ENCODE peak calls at places on chromosomes 12 and 14, in ten cellular contexts. T, D, B, I, H, O, S, L, C and A are unnamed samples.

GRCh38 chr12:27560126-27560525 is 36.1 kb downstream of the PPFIBP1 start:
- DNase-seq in T (no peak), D (no peak), B (no peak), I (no peak), H (no peak), O (no peak), S (no peak), L (no peak), C (no peak), A (no peak)

GRCh38 chr12:124538194-124539082 is 29.0 kb downstream of the NCOR2 start:
- DNase-seq in T (no peak), D (no peak), B (no peak), I (peak), H (no peak), O (no peak), S (no peak), L (no peak), C (no peak), A (no peak)

GRCh38 chr14:69532561-69533335 is 41.9 kb downstream of the CCDC177 start:
- DNase-seq in T (peak), D (no peak), B (no peak), I (no peak), H (no peak), O (no peak), S (no peak), L (no peak), C (no peak), A (no peak)

GRCh38 chr12:162467-163307 is 51.3 kb downstream of the SLC6A12 start:
- DNase-seq in T (no peak), D (no peak), B (no peak), I (peak), H (peak), O (no peak), S (no peak), L (no peak), C (no peak), A (no peak)

GRCh38 chr14:22613736-22614239 is 15.7 kb downstream of the ABHD4 start:
- DNase-seq in T (no peak), D (no peak), B (no peak), I (no peak), H (no peak), O (no peak), S (no peak), L (no peak), C (no peak), A (no peak)

GRCh38 chr12:50387972-50388478 is 8.4 kb downstream of the FAM186A start:
- DNase-seq in T (no peak), D (no peak), B (no peak), I (no peak), H (no peak), O (no peak), S (no peak), L (no peak), C (peak), A (no peak)

GRCh38 chr14:81164167-81164774 is 56.5 kb downstream of the GTF2A1 start:
- DNase-seq in T (peak), D (peak), B (peak), I (peak), H (peak), O (peak), S (no peak), L (peak), C (peak), A (peak)

GRCh38 chr14:50038398-50039119 is 77.8 kb downstream of the VCPKMT start:
- DNase-seq in T (peak), D (peak), B (peak), I (no peak), H (no peak), O (no peak), S (no peak), L (peak), C (no peak), A (peak)

GRCh38 chr12:131923260-131923659 is 5.8 kb upstream of the PUS1 start:
- DNase-seq in T (no peak), D (no peak), B (no peak), I (no peak), H (no peak), O (no peak), S (no peak), L (no peak), C (no peak), A (peak)

GRCh38 chr14:44634692-44635091 is 127.6 kb upstream of the FSCB start:
- DNase-seq in T (no peak), D (no peak), B (no peak), I (no peak), H (no peak), O (no peak), S (no peak), L (no peak), C (no peak), A (no peak)

GRCh38 chr12:54522213-54522612 is 24.7 kb downstream of the NCKAP1L start:
- DNase-seq in T (no peak), D (no peak), B (no peak), I (no peak), H (no peak), O (no peak), S (no peak), L (peak), C (no peak), A (no peak)

GRCh38 chr14:23881292-23881691 is 72.3 kb upstream of the DHRS4 start:
- DNase-seq in T (no peak), D (no peak), B (no peak), I (no peak), H (no peak), O (no peak), S (no peak), L (no peak), C (no peak), A (no peak)

GRCh38 chr12:124543052-124543590 is 24.3 kb downstream of the NCOR2 start:
- DNase-seq in T (no peak), D (no peak), B (peak), I (peak), H (peak), O (no peak), S (no peak), L (peak), C (no peak), A (no peak)

GRCh38 chr12:110175201-110175600 is 51.0 kb downstream of the IFT81 start:
- DNase-seq in T (no peak), D (no peak), B (no peak), I (no peak), H (no peak), O (no peak), S (no peak), L (no peak), C (no peak), A (no peak)

GRCh38 chr14:91164676-91165075 is 50.8 kb downstream of the DGLUCY start:
- DNase-seq in T (no peak), D (no peak), B (no peak), I (no peak), H (no peak), O (peak), S (no peak), L (no peak), C (no peak), A (no peak)

GRCh38 chr12:70484464-70484863 is 118.4 kb downstream of the KCNMB4 start:
- DNase-seq in T (no peak), D (no peak), B (no peak), I (no peak), H (no peak), O (no peak), S (no peak), L (no peak), C (no peak), A (no peak)

GRCh38 chr12:49813131-49813530 is 15.1 kb downstream of the NCKAP5L start:
- DNase-seq in T (no peak), D (no peak), B (no peak), I (no peak), H (no peak), O (no peak), S (no peak), L (no peak), C (no peak), A (no peak)

GRCh38 chr14:30291216-30291615 is 267.7 kb upstream of the G2E3 start:
- DNase-seq in T (no peak), D (peak), B (no peak), I (no peak), H (no peak), O (no peak), S (no peak), L (peak), C (no peak), A (no peak)

GRCh38 chr12:33245459-33245858 is 194.2 kb downstream of the SYT10 start:
- DNase-seq in T (no peak), D (no peak), B (no peak), I (no peak), H (no peak), O (no peak), S (no peak), L (no peak), C (no peak), A (no peak)

GRCh38 chr12:107328442-107329133 is 235.2 kb upstream of the CRY1 start:
- DNase-seq in T (no peak), D (no peak), B (peak), I (no peak), H (no peak), O (no peak), S (no peak), L (peak), C (peak), A (no peak)

GRCh38 chr12:12224240-12224940 is 42.5 kb downstream of the LRP6 start:
- DNase-seq in T (peak), D (peak), B (no peak), I (no peak), H (no peak), O (no peak), S (no peak), L (peak), C (no peak), A (no peak)

GRCh38 chr12:5083955-5084849 is 40.5 kb downstream of the KCNA5 start:
- DNase-seq in T (peak), D (peak), B (peak), I (peak), H (peak), O (peak), S (no peak), L (peak), C (no peak), A (peak)

GRCh38 chr14:102500190-102500661 is 9.3 kb downstream of the ANKRD9 start:
- DNase-seq in T (peak), D (peak), B (no peak), I (no peak), H (no peak), O (no peak), S (no peak), L (peak), C (no peak), A (no peak)

GRCh38 chr12:118853634-118854033 is 127.7 kb upstream of the SRRM4 start:
- DNase-seq in T (peak), D (no peak), B (no peak), I (no peak), H (no peak), O (no peak), S (no peak), L (no peak), C (peak), A (no peak)

GRCh38 chr14:91143862-91144261 is 30.0 kb downstream of the DGLUCY start:
- DNase-seq in T (no peak), D (no peak), B (no peak), I (no peak), H (no peak), O (peak), S (no peak), L (no peak), C (no peak), A (no peak)

GRCh38 chr14:73746540-73747385 is 32.6 kb upstream of the PNMA1 start:
- DNase-seq in T (no peak), D (no peak), B (no peak), I (peak), H (no peak), O (no peak), S (no peak), L (no peak), C (peak), A (no peak)

GRCh38 chr14:61581340-61581739 is 114.0 kb upstream of the HIF1A start:
- DNase-seq in T (no peak), D (no peak), B (no peak), I (no peak), H (no peak), O (no peak), S (no peak), L (no peak), C (no peak), A (no peak)

GRCh38 chr12:107011519-107011918 is 24.6 kb upstream of the MTERF2 start:
- DNase-seq in T (no peak), D (no peak), B (no peak), I (no peak), H (no peak), O (no peak), S (no peak), L (no peak), C (no peak), A (no peak)

GRCh38 chr12:63928305-63928704 is 83.8 kb downstream of the SRGAP1 start:
- DNase-seq in T (no peak), D (no peak), B (no peak), I (no peak), H (no peak), O (no peak), S (no peak), L (no peak), C (no peak), A (no peak)
- TF ChIP-seq CTCF in T (no peak), D (no peak), B (no peak), I (no peak), H (no peak), O (no peak), S (no peak), L (no peak), C (no peak), A (no peak)

GRCh38 chr14:75738192-75738591 is 77.1 kb downstream of the TTLL5 start:
- DNase-seq in T (no peak), D (no peak), B (no peak), I (no peak), H (no peak), O (no peak), S (no peak), L (peak), C (no peak), A (no peak)

GRCh38 chr14:75734848-75735247 is 73.8 kb downstream of the TTLL5 start:
- DNase-seq in T (no peak), D (no peak), B (no peak), I (no peak), H (no peak), O (no peak), S (no peak), L (no peak), C (no peak), A (no peak)

GRCh38 chr14:75732888-75733287 is 71.8 kb downstream of the TTLL5 start:
- DNase-seq in T (no peak), D (no peak), B (no peak), I (no peak), H (no peak), O (no peak), S (no peak), L (no peak), C (no peak), A (no peak)

GRCh38 chr14:75742867-75743266 is 81.8 kb downstream of the TTLL5 start:
- DNase-seq in T (no peak), D (no peak), B (no peak), I (no peak), H (no peak), O (no peak), S (no peak), L (no peak), C (no peak), A (no peak)

GRCh38 chr14:75736845-75737485 is 75.9 kb downstream of the TTLL5 start:
- DNase-seq in T (no peak), D (no peak), B (no peak), I (no peak), H (no peak), O (no peak), S (no peak), L (peak), C (no peak), A (no peak)
- TF ChIP-seq CTCF in T (no peak), D (no peak), B (no peak), I (no peak), H (no peak), O (no peak), S (no peak), L (no peak), C (no peak), A (no peak)

GRCh38 chr12:93274937-93275336 is 102.8 kb upstream of the NUDT4 start:
- DNase-seq in T (no peak), D (no peak), B (no peak), I (no peak), H (peak), O (no peak), S (no peak), L (no peak), C (no peak), A (no peak)
- TF ChIP-seq CTCF in T (no peak), D (no peak), B (no peak), I (no peak), H (no peak), O (no peak), S (no peak), L (no peak), C (no peak), A (no peak)

GRCh38 chr14:100486025-100486828 is 101.0 kb downstream of the BEGAIN start:
- DNase-seq in T (peak), D (peak), B (peak), I (peak), H (peak), O (peak), S (no peak), L (peak), C (peak), A (peak)
- TF ChIP-seq CTCF in T (no peak), D (no peak), B (no peak), I (no peak), H (no peak), O (no peak), S (no peak), L (no peak), C (no peak), A (no peak)

GRCh38 chr12:20199780-20200179 is 168.6 kb upstream of the PDE3A start:
- DNase-seq in T (no peak), D (no peak), B (no peak), I (no peak), H (no peak), O (no peak), S (no peak), L (no peak), C (no peak), A (no peak)

GRCh38 chr12:20188930-20189653 is 179.2 kb upstream of the PDE3A start:
- DNase-seq in T (no peak), D (no peak), B (no peak), I (no peak), H (no peak), O (no peak), S (no peak), L (peak), C (no peak), A (no peak)

GRCh38 chr12:20196767-20197166 is 171.6 kb upstream of the PDE3A start:
- DNase-seq in T (no peak), D (no peak), B (no peak), I (no peak), H (no peak), O (no peak), S (no peak), L (no peak), C (no peak), A (no peak)

GRCh38 chr12:20189767-20190166 is 178.6 kb upstream of the PDE3A start:
- DNase-seq in T (no peak), D (no peak), B (no peak), I (peak), H (no peak), O (no peak), S (no peak), L (no peak), C (peak), A (no peak)

DNA sequence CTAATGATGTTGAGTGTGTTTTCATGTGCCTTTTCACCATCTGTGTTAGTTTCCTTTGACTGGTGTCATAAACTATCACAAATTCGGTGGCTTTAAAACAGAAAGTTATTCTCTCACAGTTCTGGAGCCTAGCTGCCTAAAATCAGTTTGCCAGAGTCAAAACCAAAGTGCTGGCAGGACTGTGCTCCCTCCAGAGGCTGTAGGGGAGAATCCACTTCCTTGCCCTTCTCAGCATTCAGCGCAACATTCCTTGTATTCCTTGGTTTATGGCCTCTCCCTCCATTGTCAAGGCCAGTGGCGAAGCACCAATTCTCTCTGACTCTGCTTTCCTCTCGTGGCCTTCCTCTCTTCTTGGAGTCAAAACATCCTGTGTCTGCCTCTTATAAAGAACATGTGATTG is 174.2 kb upstream of the PDE3A start:
- DNase-seq in T (no peak), D (peak), B (no peak), I (no peak), H (peak), O (no peak), S (no peak), L (peak), C (peak), A (no peak)
- TF ChIP-seq CTCF in T (no peak), D (peak), B (peak), I (peak), H (peak), O (no peak), S (no peak), L (peak), C (peak), A (no peak)

GRCh38 chr12:130863298-130863697 is 8.6 kb upstream of the RAN start:
- DNase-seq in T (no peak), D (no peak), B (no peak), I (no peak), H (no peak), O (no peak), S (no peak), L (no peak), C (no peak), A (no peak)
- TF ChIP-seq CTCF in T (no peak), D (no peak), B (no peak), I (no peak), H (no peak), O (no peak), S (no peak), L (peak), C (no peak), A (no peak)